ENCODE peak calls at places on chromosomes 7 and 10, in four cellular contexts. One of them, this sample, is unnamed. For H3K9me3, the result is how much of the 10 kb centered on the place peaks cover.

GRCh38 chr7:104096683-104097082 is 107.2 kb upstream of the RELN start:
- DNase-seq in H9: no peak
- DNase-seq in A549: peak
- DNase-seq in fibroblast of lung: no peak
- DNase-seq in this sample: peak

GRCh38 chr10:102673961-102674511 is 29.8 kb downstream of the TRIM8 start:
- DNase-seq in fibroblast of lung: peak
- DNase-seq in H9: peak
- DNase-seq in A549: no peak
- DNase-seq in this sample: peak

GRCh38 chr10:79346012-79346340 is 1.3 kb upstream of the PPIF start:
- DNase-seq in fibroblast of lung: no peak
- DNase-seq in H9: peak
- DNase-seq in A549: no peak
- DNase-seq in this sample: no peak

GRCh38 chr10:5199398-5199797 is 2.8 kb downstream of the AKR1C4 start:
- DNase-seq in H9: peak
- DNase-seq in fibroblast of lung: no peak
- DNase-seq in A549: no peak
- DNase-seq in this sample: no peak

GRCh38 chr10:71752391-71753090 is 20.8 kb downstream of the VSIR start:
- DNase-seq in H9: no peak
- DNase-seq in fibroblast of lung: no peak
- DNase-seq in A549: no peak
- DNase-seq in this sample: peak

GRCh38 chr7:29274156-29275017 is 79.8 kb downstream of the CHN2 start:
- DNase-seq in H9: no peak
- DNase-seq in fibroblast of lung: peak
- DNase-seq in A549: no peak
- DNase-seq in this sample: no peak

GRCh38 chr7:21543528-21544302 is 876 bp downstream of the DNAH11 start:
- DNase-seq in fibroblast of lung: peak
- DNase-seq in A549: no peak
- DNase-seq in H9: no peak
- DNase-seq in this sample: no peak

GRCh38 chr7:138008588-138009349 is 6.9 kb upstream of the CREB3L2 start:
- DNase-seq in fibroblast of lung: peak
- DNase-seq in A549: peak
- DNase-seq in H9: peak
- DNase-seq in this sample: no peak

GRCh38 chr7:134188311-134188710 is 61.2 kb downstream of the LRGUK start:
- DNase-seq in A549: no peak
- DNase-seq in fibroblast of lung: no peak
- DNase-seq in H9: no peak
- DNase-seq in this sample: no peak

GRCh38 chr7:154627571-154628290 is 375.2 kb downstream of the PAXIP1 start:
- DNase-seq in A549: no peak
- DNase-seq in fibroblast of lung: no peak
- DNase-seq in H9: no peak
- DNase-seq in this sample: no peak

GRCh38 chr10:52300599-52301277 is 13.3 kb upstream of the DKK1 start:
- DNase-seq in H9: no peak
- DNase-seq in fibroblast of lung: no peak
- DNase-seq in A549: no peak
- DNase-seq in this sample: no peak

GRCh38 chr10:51425431-51425830 is 274.0 kb downstream of the CSTF2T start:
- DNase-seq in fibroblast of lung: peak
- DNase-seq in A549: no peak
- DNase-seq in H9: no peak
- DNase-seq in this sample: no peak

GRCh38 chr10:126640391-126640790 is 30.1 kb downstream of the C10orf90 start:
- DNase-seq in fibroblast of lung: no peak
- DNase-seq in A549: no peak
- DNase-seq in H9: no peak
- DNase-seq in this sample: no peak

GRCh38 chr7:4151524-4151923 is 530.6 kb upstream of the FOXK1 start:
- DNase-seq in A549: no peak
- DNase-seq in fibroblast of lung: no peak
- DNase-seq in H9: no peak
- DNase-seq in this sample: no peak

GRCh38 chr7:4156190-4156589 is 525.9 kb upstream of the FOXK1 start:
- DNase-seq in H9: no peak
- DNase-seq in fibroblast of lung: peak
- DNase-seq in A549: no peak
- DNase-seq in this sample: no peak

GRCh38 chr7:4151926-4152549 is 530.1 kb upstream of the FOXK1 start:
- DNase-seq in fibroblast of lung: no peak
- DNase-seq in H9: no peak
- DNase-seq in A549: no peak
- DNase-seq in this sample: no peak

GRCh38 chr7:4157651-4158050 is 524.4 kb upstream of the FOXK1 start:
- DNase-seq in H9: no peak
- DNase-seq in A549: no peak
- DNase-seq in fibroblast of lung: no peak
- DNase-seq in this sample: no peak

GRCh38 chr7:4154882-4155281 is 527.2 kb upstream of the FOXK1 start:
- DNase-seq in A549: no peak
- DNase-seq in fibroblast of lung: no peak
- DNase-seq in H9: no peak
- DNase-seq in this sample: no peak
- H3K9me3 ChIP-seq in A549: under half
- H3K9me3 ChIP-seq in fibroblast of lung: under half
- H3K9me3 ChIP-seq in H9: under half
- H3K9me3 ChIP-seq in this sample: under half

GRCh38 chr10:129583831-129584230 is 116.8 kb downstream of the MGMT start:
- DNase-seq in fibroblast of lung: no peak
- DNase-seq in A549: no peak
- DNase-seq in H9: no peak
- DNase-seq in this sample: no peak
- H3K9me3 ChIP-seq in fibroblast of lung: under half
- H3K9me3 ChIP-seq in A549: under half
- H3K9me3 ChIP-seq in H9: under half
- H3K9me3 ChIP-seq in this sample: under half

DNA sequence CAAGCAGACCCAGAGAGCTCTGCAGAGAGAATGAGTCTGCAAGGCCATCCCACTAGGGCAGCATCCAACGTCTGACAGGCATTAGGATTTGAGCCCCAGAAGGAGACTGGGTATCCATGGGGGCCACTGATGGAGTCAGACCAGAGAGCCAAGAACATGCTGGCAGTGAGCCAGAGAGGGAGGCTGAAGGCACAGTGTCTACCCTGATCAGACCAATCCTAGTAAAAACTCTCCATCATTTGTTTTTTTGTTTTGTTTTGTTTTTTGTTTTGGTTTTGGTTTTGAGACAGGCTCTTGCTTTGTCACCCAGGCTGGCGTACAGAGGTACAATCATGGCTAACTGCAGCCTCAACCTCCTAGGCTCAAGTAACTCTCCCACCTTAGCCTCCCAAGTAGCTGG is 133.1 kb upstream of the LYZL2 start:
- DNase-seq in H9: no peak
- DNase-seq in A549: no peak
- DNase-seq in fibroblast of lung: no peak
- DNase-seq in this sample: no peak
- H3K9me3 ChIP-seq in H9: under half
- H3K9me3 ChIP-seq in A549: under half
- H3K9me3 ChIP-seq in fibroblast of lung: under half
- H3K9me3 ChIP-seq in this sample: under half

GRCh38 chr10:131516285-131516684 is 204.8 kb upstream of the TCERG1L start:
- DNase-seq in H9: no peak
- DNase-seq in A549: no peak
- DNase-seq in fibroblast of lung: no peak
- DNase-seq in this sample: no peak

GRCh38 chr10:131511391-131511790 is 199.9 kb upstream of the TCERG1L start:
- DNase-seq in A549: no peak
- DNase-seq in H9: no peak
- DNase-seq in fibroblast of lung: no peak
- DNase-seq in this sample: no peak

GRCh38 chr10:131512852-131513251 is 201.3 kb upstream of the TCERG1L start:
- DNase-seq in H9: no peak
- DNase-seq in fibroblast of lung: no peak
- DNase-seq in A549: no peak
- DNase-seq in this sample: no peak

GRCh38 chr10:131513445-131513844 is 201.9 kb upstream of the TCERG1L start:
- DNase-seq in A549: no peak
- DNase-seq in fibroblast of lung: no peak
- DNase-seq in H9: no peak
- DNase-seq in this sample: no peak

GRCh38 chr10:131514454-131514853 is 202.9 kb upstream of the TCERG1L start:
- DNase-seq in A549: no peak
- DNase-seq in H9: no peak
- DNase-seq in fibroblast of lung: no peak
- DNase-seq in this sample: peak
- H3K9me3 ChIP-seq in A549: under half
- H3K9me3 ChIP-seq in H9: under half
- H3K9me3 ChIP-seq in fibroblast of lung: under half
- H3K9me3 ChIP-seq in this sample: under half

GRCh38 chr10:73634397-73634796 is 6.9 kb downstream of the MYOZ1 start:
- DNase-seq in H9: no peak
- DNase-seq in fibroblast of lung: peak
- DNase-seq in A549: no peak
- DNase-seq in this sample: no peak
- H3K9me3 ChIP-seq in H9: under half
- H3K9me3 ChIP-seq in fibroblast of lung: under half
- H3K9me3 ChIP-seq in A549: under half
- H3K9me3 ChIP-seq in this sample: under half

GRCh38 chr10:106267591-106267990 is 896.9 kb downstream of the SORCS1 start:
- DNase-seq in A549: no peak
- DNase-seq in fibroblast of lung: no peak
- DNase-seq in H9: no peak
- DNase-seq in this sample: no peak
- H3K9me3 ChIP-seq in A549: under half
- H3K9me3 ChIP-seq in fibroblast of lung: under half
- H3K9me3 ChIP-seq in H9: under half
- H3K9me3 ChIP-seq in this sample: under half

GRCh38 chr10:97115846-97116245 is 69.9 kb downstream of the SLIT1 start:
- DNase-seq in fibroblast of lung: no peak
- DNase-seq in A549: no peak
- DNase-seq in H9: no peak
- DNase-seq in this sample: no peak

GRCh38 chr10:97116534-97117162 is 69.1 kb downstream of the SLIT1 start:
- DNase-seq in fibroblast of lung: no peak
- DNase-seq in H9: no peak
- DNase-seq in A549: no peak
- DNase-seq in this sample: no peak

GRCh38 chr10:97120370-97120769 is 65.4 kb downstream of the SLIT1 start:
- DNase-seq in fibroblast of lung: no peak
- DNase-seq in H9: no peak
- DNase-seq in A549: no peak
- DNase-seq in this sample: no peak

GRCh38 chr10:97119058-97119832 is 66.5 kb downstream of the SLIT1 start:
- DNase-seq in A549: no peak
- DNase-seq in fibroblast of lung: no peak
- DNase-seq in H9: peak
- DNase-seq in this sample: no peak

GRCh38 chr10:97117372-97117771 is 68.4 kb downstream of the SLIT1 start:
- DNase-seq in A549: peak
- DNase-seq in H9: no peak
- DNase-seq in fibroblast of lung: peak
- DNase-seq in this sample: peak
- H3K9me3 ChIP-seq in A549: under half
- H3K9me3 ChIP-seq in H9: under half
- H3K9me3 ChIP-seq in fibroblast of lung: under half
- H3K9me3 ChIP-seq in this sample: under half

This sample was measured in WERI-Rb-1.